ENCODE peak calls at places on chromosomes 13 and 19, in ten cellular contexts. One of them, this sample, is unnamed.

GRCh38 chr13:31234729-31235128 is 35.0 kb downstream of the B3GLCT start:
- DNase-seq in NB4: peak; percentile 22
- DNase-seq in pancreas: no peak
- DNase-seq in tibial nerve: no peak
- DNase-seq in CD8-positive, alpha-beta T cell: no peak
- DNase-seq in HFF-Myc: no peak
- DNase-seq in uterus: no peak
- DNase-seq in RWPE1: no peak
- DNase-seq in endodermal cell: peak; percentile 65
- DNase-seq in HCT116: no peak
- DNase-seq in this sample: no peak

GRCh38 chr19:32824136-32824835 is 45.3 kb downstream of the SLC7A9 start:
- DNase-seq in NB4: peak; percentile 11
- DNase-seq in pancreas: no peak
- DNase-seq in tibial nerve: no peak
- DNase-seq in CD8-positive, alpha-beta T cell: no peak
- DNase-seq in HFF-Myc: no peak
- DNase-seq in uterus: no peak
- DNase-seq in RWPE1: no peak
- DNase-seq in endodermal cell: no peak
- DNase-seq in HCT116: no peak
- DNase-seq in this sample: no peak

GRCh38 chr19:28333909-28334308 is 879.0 kb downstream of the UQCRFS1 start:
- DNase-seq in NB4: no peak
- DNase-seq in pancreas: no peak
- DNase-seq in tibial nerve: no peak
- DNase-seq in CD8-positive, alpha-beta T cell: no peak
- DNase-seq in HFF-Myc: no peak
- DNase-seq in uterus: no peak
- DNase-seq in RWPE1: no peak
- DNase-seq in endodermal cell: no peak
- DNase-seq in HCT116: no peak
- DNase-seq in this sample: no peak

GRCh38 chr13:66048888-66049287 is 1181.2 kb downstream of the PCDH9 start:
- DNase-seq in NB4: no peak
- DNase-seq in pancreas: no peak
- DNase-seq in tibial nerve: no peak
- DNase-seq in CD8-positive, alpha-beta T cell: no peak
- DNase-seq in HFF-Myc: no peak
- DNase-seq in uterus: no peak
- DNase-seq in RWPE1: no peak
- DNase-seq in endodermal cell: no peak
- DNase-seq in HCT116: no peak
- DNase-seq in this sample: no peak

GRCh38 chr13:59088716-59089115 is 1075.0 kb downstream of the DIAPH3 start:
- DNase-seq in NB4: no peak
- DNase-seq in pancreas: no peak
- DNase-seq in tibial nerve: no peak
- DNase-seq in CD8-positive, alpha-beta T cell: no peak
- DNase-seq in HFF-Myc: no peak
- DNase-seq in uterus: no peak
- DNase-seq in RWPE1: no peak
- DNase-seq in endodermal cell: no peak
- DNase-seq in HCT116: no peak
- DNase-seq in this sample: no peak

GRCh38 chr13:29925457-29925856 is 75.0 kb upstream of the UBL3 start:
- DNase-seq in NB4: peak; percentile 77
- DNase-seq in pancreas: peak; percentile 90
- DNase-seq in tibial nerve: peak; percentile 87
- DNase-seq in CD8-positive, alpha-beta T cell: no peak
- DNase-seq in HFF-Myc: no peak
- DNase-seq in uterus: peak; percentile 82
- DNase-seq in RWPE1: peak; percentile 60
- DNase-seq in endodermal cell: no peak
- DNase-seq in HCT116: no peak
- DNase-seq in this sample: peak; percentile 75

GRCh38 chr19:13129384-13129783 is 11.3 kb downstream of the NACC1 start:
- DNase-seq in NB4: no peak
- DNase-seq in pancreas: no peak
- DNase-seq in tibial nerve: no peak
- DNase-seq in CD8-positive, alpha-beta T cell: no peak
- DNase-seq in HFF-Myc: no peak
- DNase-seq in uterus: no peak
- DNase-seq in RWPE1: no peak
- DNase-seq in endodermal cell: peak; percentile 36
- DNase-seq in HCT116: no peak
- DNase-seq in this sample: no peak

GRCh38 chr19:50793558-50794065 is 3.4 kb downstream of the ACP4 start:
- DNase-seq in NB4: no peak
- DNase-seq in pancreas: no peak
- DNase-seq in tibial nerve: no peak
- DNase-seq in CD8-positive, alpha-beta T cell: no peak
- DNase-seq in HFF-Myc: no peak
- DNase-seq in uterus: no peak
- DNase-seq in RWPE1: no peak
- DNase-seq in endodermal cell: no peak
- DNase-seq in HCT116: no peak
- DNase-seq in this sample: no peak

GRCh38 chr19:27792576-27793127 is 1420.3 kb downstream of the UQCRFS1 start:
- DNase-seq in NB4: no peak
- DNase-seq in pancreas: no peak
- DNase-seq in tibial nerve: no peak
- DNase-seq in CD8-positive, alpha-beta T cell: no peak
- DNase-seq in HFF-Myc: no peak
- DNase-seq in uterus: no peak
- DNase-seq in RWPE1: no peak
- DNase-seq in endodermal cell: no peak
- DNase-seq in HCT116: no peak
- DNase-seq in this sample: no peak

GRCh38 chr13:73428137-73428536 is 369.3 kb downstream of the KLF5 start:
- DNase-seq in NB4: no peak
- DNase-seq in pancreas: no peak
- DNase-seq in tibial nerve: no peak
- DNase-seq in CD8-positive, alpha-beta T cell: no peak
- DNase-seq in HFF-Myc: no peak
- DNase-seq in uterus: no peak
- DNase-seq in RWPE1: peak; percentile 69
- DNase-seq in endodermal cell: no peak
- DNase-seq in HCT116: peak; percentile 81
- DNase-seq in this sample: peak; percentile 4

GRCh38 chr13:63345835-63346234 is 1930.2 kb upstream of the PCDH20 start:
- DNase-seq in NB4: no peak
- DNase-seq in pancreas: no peak
- DNase-seq in tibial nerve: no peak
- DNase-seq in CD8-positive, alpha-beta T cell: no peak
- DNase-seq in HFF-Myc: no peak
- DNase-seq in uterus: no peak
- DNase-seq in RWPE1: no peak
- DNase-seq in endodermal cell: no peak
- DNase-seq in HCT116: no peak
- DNase-seq in this sample: no peak

DNA sequence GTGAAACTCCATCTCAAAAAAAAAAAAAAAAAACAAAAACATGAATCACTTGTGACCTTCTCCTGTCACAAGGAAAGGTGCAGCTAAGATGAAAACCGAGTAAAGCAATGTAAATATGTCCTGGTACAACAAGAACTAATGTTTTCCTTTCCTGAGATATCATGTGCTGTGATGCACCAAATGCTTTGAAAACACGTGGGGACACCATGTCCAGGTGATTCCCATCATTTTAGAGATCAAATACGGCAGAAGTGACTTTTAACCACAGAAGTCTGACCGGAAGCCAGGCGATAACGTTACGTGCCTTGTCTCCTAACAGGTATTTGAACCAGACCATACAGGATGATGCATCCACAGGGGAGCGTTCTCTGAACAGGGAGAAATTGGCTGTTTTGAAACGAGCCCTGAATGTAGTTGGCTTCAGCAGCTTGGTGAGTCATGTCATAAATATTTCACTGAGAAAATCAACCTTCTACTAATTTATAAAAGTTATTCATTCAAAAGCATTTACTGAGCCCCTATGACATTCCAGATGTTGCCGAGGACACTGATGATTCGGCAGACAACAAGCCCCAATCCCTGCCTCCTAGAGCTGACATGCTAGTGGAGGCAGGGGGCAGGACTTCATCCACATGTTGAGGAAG is 328.1 kb downstream of the MYO16 start:
- DNase-seq in NB4: no peak
- DNase-seq in pancreas: no peak
- DNase-seq in tibial nerve: peak; percentile 27
- DNase-seq in CD8-positive, alpha-beta T cell: no peak
- DNase-seq in HFF-Myc: peak; percentile 91
- DNase-seq in uterus: peak; percentile 24
- DNase-seq in RWPE1: peak; percentile 73
- DNase-seq in endodermal cell: no peak
- DNase-seq in HCT116: peak; percentile 36
- DNase-seq in this sample: peak; percentile 60
- TF ChIP-seq CTCF in NB4: no peak
- TF ChIP-seq CTCF in pancreas: no peak
- TF ChIP-seq CTCF in tibial nerve: no peak
- TF ChIP-seq CTCF in CD8-positive, alpha-beta T cell: no peak
- TF ChIP-seq CTCF in HFF-Myc: no peak
- TF ChIP-seq CTCF in uterus: no peak
- TF ChIP-seq CTCF in RWPE1: no peak
- TF ChIP-seq CTCF in endodermal cell: peak; percentile 14
- TF ChIP-seq CTCF in HCT116: no peak
- TF ChIP-seq CTCF in this sample: no peak

DNA sequence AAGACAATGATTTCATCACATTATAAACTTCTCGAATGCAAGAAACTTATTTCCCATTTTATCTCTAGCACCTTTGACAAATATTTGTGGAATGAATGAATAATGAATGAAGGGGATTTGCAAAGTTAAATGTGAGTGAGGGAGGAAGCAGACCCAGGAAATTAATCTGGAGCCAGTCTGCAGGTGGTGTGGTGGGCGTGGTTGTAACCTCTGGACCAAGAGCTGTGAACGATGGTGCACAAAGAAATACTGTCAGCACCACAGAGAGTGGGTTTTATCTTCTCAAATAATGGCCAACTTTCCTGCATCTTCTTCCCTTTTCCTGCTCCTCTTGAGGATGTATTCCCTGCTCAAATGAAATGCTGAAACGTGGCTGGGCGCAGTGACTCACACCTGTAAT is 11.0 kb upstream of the ZNF792 start:
- DNase-seq in NB4: no peak
- DNase-seq in pancreas: no peak
- DNase-seq in tibial nerve: no peak
- DNase-seq in CD8-positive, alpha-beta T cell: no peak
- DNase-seq in HFF-Myc: no peak
- DNase-seq in uterus: no peak
- DNase-seq in RWPE1: no peak
- DNase-seq in endodermal cell: peak; percentile 35
- DNase-seq in HCT116: no peak
- DNase-seq in this sample: no peak
- TF ChIP-seq CTCF in NB4: no peak
- TF ChIP-seq CTCF in pancreas: no peak
- TF ChIP-seq CTCF in tibial nerve: no peak
- TF ChIP-seq CTCF in CD8-positive, alpha-beta T cell: no peak
- TF ChIP-seq CTCF in HFF-Myc: no peak
- TF ChIP-seq CTCF in uterus: no peak
- TF ChIP-seq CTCF in RWPE1: no peak
- TF ChIP-seq CTCF in endodermal cell: no peak
- TF ChIP-seq CTCF in HCT116: no peak
- TF ChIP-seq CTCF in this sample: no peak

GRCh38 chr19:6467384-6467783 is 3.3 kb downstream of the CRB3 start:
- DNase-seq in NB4: no peak
- DNase-seq in pancreas: no peak
- DNase-seq in tibial nerve: no peak
- DNase-seq in CD8-positive, alpha-beta T cell: no peak
- DNase-seq in HFF-Myc: no peak
- DNase-seq in uterus: no peak
- DNase-seq in RWPE1: no peak
- DNase-seq in endodermal cell: no peak
- DNase-seq in HCT116: no peak
- DNase-seq in this sample: no peak

GRCh38 chr19:6464070-6464873 is at the start of gene CRB3:
- DNase-seq in NB4: no peak
- DNase-seq in pancreas: peak; percentile 96
- DNase-seq in tibial nerve: no peak
- DNase-seq in CD8-positive, alpha-beta T cell: peak; percentile 30
- DNase-seq in HFF-Myc: no peak
- DNase-seq in uterus: no peak
- DNase-seq in RWPE1: peak; percentile 86
- DNase-seq in endodermal cell: peak; percentile 99
- DNase-seq in HCT116: peak; percentile 80
- DNase-seq in this sample: no peak

GRCh38 chr19:6465663-6466062 is 1.6 kb downstream of the CRB3 start:
- DNase-seq in NB4: no peak
- DNase-seq in pancreas: no peak
- DNase-seq in tibial nerve: no peak
- DNase-seq in CD8-positive, alpha-beta T cell: no peak
- DNase-seq in HFF-Myc: no peak
- DNase-seq in uterus: no peak
- DNase-seq in RWPE1: no peak
- DNase-seq in endodermal cell: no peak
- DNase-seq in HCT116: no peak
- DNase-seq in this sample: no peak

GRCh38 chr19:6466526-6467248 is 2.6 kb downstream of the CRB3 start:
- DNase-seq in NB4: no peak
- DNase-seq in pancreas: no peak
- DNase-seq in tibial nerve: no peak
- DNase-seq in CD8-positive, alpha-beta T cell: no peak
- DNase-seq in HFF-Myc: no peak
- DNase-seq in uterus: no peak
- DNase-seq in RWPE1: no peak
- DNase-seq in endodermal cell: no peak
- DNase-seq in HCT116: no peak
- DNase-seq in this sample: no peak

DNA sequence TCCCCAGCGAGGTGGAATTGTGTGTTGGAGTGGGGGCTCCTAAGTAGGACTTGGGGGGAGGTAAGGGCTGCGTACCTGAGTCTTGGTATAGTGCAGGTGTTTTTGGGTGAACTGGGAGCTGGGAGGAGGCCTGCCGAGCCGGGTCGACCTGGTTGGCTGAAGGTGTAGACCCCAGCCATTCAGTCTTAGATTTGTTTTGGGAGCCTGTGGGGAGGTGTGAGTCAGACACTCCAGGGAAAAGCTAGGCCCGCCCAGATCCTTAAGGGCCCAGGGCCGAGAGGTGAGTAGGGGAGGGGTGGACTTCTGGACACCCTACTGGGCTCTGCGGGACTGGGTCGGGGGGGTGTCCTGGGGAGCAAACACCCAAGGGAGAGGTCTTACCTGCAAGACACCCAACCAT is 935 bp downstream of the CRB3 start:
- DNase-seq in NB4: no peak
- DNase-seq in pancreas: no peak
- DNase-seq in tibial nerve: no peak
- DNase-seq in CD8-positive, alpha-beta T cell: no peak
- DNase-seq in HFF-Myc: no peak
- DNase-seq in uterus: no peak
- DNase-seq in RWPE1: peak; percentile 26
- DNase-seq in endodermal cell: peak; percentile 56
- DNase-seq in HCT116: no peak
- DNase-seq in this sample: no peak
- TF ChIP-seq CTCF in NB4: no peak
- TF ChIP-seq CTCF in pancreas: no peak
- TF ChIP-seq CTCF in tibial nerve: no peak
- TF ChIP-seq CTCF in CD8-positive, alpha-beta T cell: no peak
- TF ChIP-seq CTCF in HFF-Myc: no peak
- TF ChIP-seq CTCF in uterus: no peak
- TF ChIP-seq CTCF in RWPE1: no peak
- TF ChIP-seq CTCF in endodermal cell: no peak
- TF ChIP-seq CTCF in HCT116: no peak
- TF ChIP-seq CTCF in this sample: no peak

GRCh38 chr19:35090795-35091214 is 24.8 kb upstream of the FXYD3 start:
- DNase-seq in NB4: no peak
- DNase-seq in pancreas: peak; percentile 73
- DNase-seq in tibial nerve: no peak
- DNase-seq in CD8-positive, alpha-beta T cell: no peak
- DNase-seq in HFF-Myc: no peak
- DNase-seq in uterus: no peak
- DNase-seq in RWPE1: no peak
- DNase-seq in endodermal cell: peak; percentile 80
- DNase-seq in HCT116: no peak
- DNase-seq in this sample: no peak
- TF ChIP-seq CTCF in NB4: no peak
- TF ChIP-seq CTCF in pancreas: no peak
- TF ChIP-seq CTCF in tibial nerve: no peak
- TF ChIP-seq CTCF in CD8-positive, alpha-beta T cell: peak; percentile 0
- TF ChIP-seq CTCF in HFF-Myc: no peak
- TF ChIP-seq CTCF in uterus: no peak
- TF ChIP-seq CTCF in RWPE1: peak; percentile 31
- TF ChIP-seq CTCF in endodermal cell: peak; percentile 6
- TF ChIP-seq CTCF in HCT116: no peak
- TF ChIP-seq CTCF in this sample: no peak

This sample was measured in AG09319.